ENCODE peak calls at places on chromosome 18, in five cellular contexts. One of them, this sample, is unnamed.

GRCh38 chr18:10142496-10143160 is 228.8 kb downstream of the VAPA start:
- DNase-seq in stimulated activated CD4-positive, alpha-beta T cell treated with anti-CD3 and anti-CD28 coated beads, Interleukin-2, amount 100 ng/mL, for 24 hours: no peak
- DNase-seq in SJCRH30: no peak
- DNase-seq in activated T-helper 1 cell treated with anti-CD3 and anti-CD28 coated beads, Interleukin-2, amount 50 U/mL, for 16 hours: no peak
- DNase-seq in kidney glomerular epithelial cell: no peak
- DNase-seq in this sample: no peak

GRCh38 chr18:73249030-73249429 is 381.2 kb upstream of the NETO1 start:
- DNase-seq in kidney glomerular epithelial cell: no peak
- DNase-seq in SJCRH30: no peak
- DNase-seq in activated T-helper 1 cell treated with anti-CD3 and anti-CD28 coated beads, Interleukin-2, amount 50 U/mL, for 16 hours: no peak
- DNase-seq in stimulated activated CD4-positive, alpha-beta T cell treated with anti-CD3 and anti-CD28 coated beads, Interleukin-2, amount 100 ng/mL, for 24 hours: no peak
- DNase-seq in this sample: no peak

GRCh38 chr18:43060020-43060419 is 55.5 kb downstream of the RIT2 start:
- DNase-seq in stimulated activated CD4-positive, alpha-beta T cell treated with anti-CD3 and anti-CD28 coated beads, Interleukin-2, amount 100 ng/mL, for 24 hours: no peak
- DNase-seq in kidney glomerular epithelial cell: peak; percentile 76
- DNase-seq in activated T-helper 1 cell treated with anti-CD3 and anti-CD28 coated beads, Interleukin-2, amount 50 U/mL, for 16 hours: no peak
- DNase-seq in SJCRH30: no peak
- DNase-seq in this sample: no peak

GRCh38 chr18:48574667-48575300 is 36.0 kb downstream of the CTIF start:
- DNase-seq in activated T-helper 1 cell treated with anti-CD3 and anti-CD28 coated beads, Interleukin-2, amount 50 U/mL, for 16 hours: no peak
- DNase-seq in kidney glomerular epithelial cell: no peak
- DNase-seq in SJCRH30: no peak
- DNase-seq in stimulated activated CD4-positive, alpha-beta T cell treated with anti-CD3 and anti-CD28 coated beads, Interleukin-2, amount 100 ng/mL, for 24 hours: no peak
- DNase-seq in this sample: no peak

GRCh38 chr18:50790956-50791355 is 28.9 kb downstream of the MRO start:
- DNase-seq in SJCRH30: no peak
- DNase-seq in kidney glomerular epithelial cell: no peak
- DNase-seq in stimulated activated CD4-positive, alpha-beta T cell treated with anti-CD3 and anti-CD28 coated beads, Interleukin-2, amount 100 ng/mL, for 24 hours: no peak
- DNase-seq in activated T-helper 1 cell treated with anti-CD3 and anti-CD28 coated beads, Interleukin-2, amount 50 U/mL, for 16 hours: no peak
- DNase-seq in this sample: no peak

GRCh38 chr18:74739926-74740325 is 142.3 kb downstream of the ZNF407 start:
- DNase-seq in stimulated activated CD4-positive, alpha-beta T cell treated with anti-CD3 and anti-CD28 coated beads, Interleukin-2, amount 100 ng/mL, for 24 hours: no peak
- DNase-seq in kidney glomerular epithelial cell: no peak
- DNase-seq in activated T-helper 1 cell treated with anti-CD3 and anti-CD28 coated beads, Interleukin-2, amount 50 U/mL, for 16 hours: no peak
- DNase-seq in SJCRH30: no peak
- DNase-seq in this sample: no peak

GRCh38 chr18:13376841-13377351 is 158.3 kb downstream of the LDLRAD4 start:
- DNase-seq in stimulated activated CD4-positive, alpha-beta T cell treated with anti-CD3 and anti-CD28 coated beads, Interleukin-2, amount 100 ng/mL, for 24 hours: peak; percentile 72
- DNase-seq in kidney glomerular epithelial cell: no peak
- DNase-seq in activated T-helper 1 cell treated with anti-CD3 and anti-CD28 coated beads, Interleukin-2, amount 50 U/mL, for 16 hours: peak; percentile 61
- DNase-seq in SJCRH30: no peak
- DNase-seq in this sample: no peak

GRCh38 chr18:33577688-33578370 is at the start of gene ASXL3:
- DNase-seq in activated T-helper 1 cell treated with anti-CD3 and anti-CD28 coated beads, Interleukin-2, amount 50 U/mL, for 16 hours: no peak
- DNase-seq in stimulated activated CD4-positive, alpha-beta T cell treated with anti-CD3 and anti-CD28 coated beads, Interleukin-2, amount 100 ng/mL, for 24 hours: peak; percentile 0
- DNase-seq in SJCRH30: peak; percentile 4
- DNase-seq in kidney glomerular epithelial cell: no peak
- DNase-seq in this sample: no peak

GRCh38 chr18:72155327-72155726 is 388.8 kb downstream of the CBLN2 start:
- DNase-seq in stimulated activated CD4-positive, alpha-beta T cell treated with anti-CD3 and anti-CD28 coated beads, Interleukin-2, amount 100 ng/mL, for 24 hours: no peak
- DNase-seq in kidney glomerular epithelial cell: no peak
- DNase-seq in SJCRH30: no peak
- DNase-seq in activated T-helper 1 cell treated with anti-CD3 and anti-CD28 coated beads, Interleukin-2, amount 50 U/mL, for 16 hours: no peak
- DNase-seq in this sample: no peak

GRCh38 chr18:74139888-74140287 is 7.7 kb downstream of the FBXO15 start:
- DNase-seq in kidney glomerular epithelial cell: no peak
- DNase-seq in stimulated activated CD4-positive, alpha-beta T cell treated with anti-CD3 and anti-CD28 coated beads, Interleukin-2, amount 100 ng/mL, for 24 hours: peak; percentile 41
- DNase-seq in SJCRH30: no peak
- DNase-seq in activated T-helper 1 cell treated with anti-CD3 and anti-CD28 coated beads, Interleukin-2, amount 50 U/mL, for 16 hours: no peak
- DNase-seq in this sample: no peak

GRCh38 chr18:50629148-50629631 is 69.3 kb downstream of the MAPK4 start:
- DNase-seq in stimulated activated CD4-positive, alpha-beta T cell treated with anti-CD3 and anti-CD28 coated beads, Interleukin-2, amount 100 ng/mL, for 24 hours: no peak
- DNase-seq in SJCRH30: no peak
- DNase-seq in kidney glomerular epithelial cell: no peak
- DNase-seq in activated T-helper 1 cell treated with anti-CD3 and anti-CD28 coated beads, Interleukin-2, amount 50 U/mL, for 16 hours: no peak
- DNase-seq in this sample: no peak